ENCODE peak calls at places on chromosome 13, in seven cellular contexts. H, I, E, P, G, F and M are unnamed samples.

GRCh38 chr13:28582225-28582891 is 76.6 kb upstream of the POMP start:
- DNase-seq in E (peak; percentile 15), G (no peak), I (no peak), P (no peak), H (no peak), F (no peak), M (no peak)

GRCh38 chr13:109940637-109941036 is 154.3 kb upstream of the IRS2 start:
- DNase-seq in I (no peak), G (no peak), P (no peak), E (no peak), H (no peak), F (no peak), M (no peak)

GRCh38 chr13:31352467-31352866 is 152.7 kb downstream of the B3GLCT start:
- DNase-seq in G (no peak), E (no peak), F (no peak), I (no peak), H (no peak), P (no peak), M (no peak)

GRCh38 chr13:73913043-73913740 is 221.0 kb downstream of the KLF12 start:
- DNase-seq in G (no peak), P (no peak), H (no peak), I (no peak), F (no peak), E (peak; percentile 54), M (no peak)

GRCh38 chr13:70098669-70099068 is 9.0 kb upstream of the ATXN8OS start:
- DNase-seq in P (no peak), H (peak; percentile 8), I (no peak), E (no peak), G (no peak), F (no peak), M (no peak)

GRCh38 chr13:64332048-64332447 is 2898.1 kb downstream of the PCDH9 start:
- DNase-seq in I (no peak), E (no peak), H (peak; percentile 5), G (no peak), F (no peak), P (no peak), M (no peak)

GRCh38 chr13:93244141-93244917 is 17.7 kb downstream of the GPC6 start:
- DNase-seq in H (no peak), G (no peak), E (peak; percentile 64), I (no peak), F (no peak), P (no peak), M (no peak)

GRCh38 chr13:112962911-112963625 is 5.9 kb upstream of the MCF2L start:
- DNase-seq in I (no peak), F (no peak), E (no peak), G (peak; percentile 15), P (no peak), H (no peak), M (no peak)

GRCh38 chr13:21538280-21538679 is 65.7 kb downstream of the MICU2 start:
- DNase-seq in F (no peak), P (no peak), I (no peak), H (no peak), E (no peak), G (no peak), M (no peak)

GRCh38 chr13:26562538-26562890 is 5.0 kb downstream of the WASF3 start:
- DNase-seq in E (no peak), I (no peak), H (peak; percentile 80), G (no peak), P (no peak), F (no peak), M (no peak)

GRCh38 chr13:32911506-32911905 is 104.7 kb upstream of the KL start:
- DNase-seq in H (peak; percentile 43), P (no peak), G (no peak), F (no peak), I (peak; percentile 15), E (peak; percentile 57), M (no peak)

GRCh38 chr13:94858856-94859811 is 146.8 kb upstream of the SOX21 start:
- DNase-seq in I (no peak), E (peak; percentile 87), H (no peak), G (peak; percentile 72), P (no peak), F (no peak), M (peak; percentile 36)

GRCh38 chr13:75636339-75637095 is 387 bp downstream of the LMO7 start:
- DNase-seq in I (no peak), F (peak; percentile 42), E (peak; percentile 18), H (peak; percentile 67), P (peak; percentile 47), G (peak; percentile 47), M (peak; percentile 16)

GRCh38 chr13:42320375-42320787 is 48.4 kb downstream of the AKAP11 start:
- DNase-seq in F (no peak), H (no peak), I (no peak), P (no peak), E (no peak), G (no peak), M (no peak)

GRCh38 chr13:21616880-21617279 is 12.9 kb upstream of the MICU2 start:
- DNase-seq in I (no peak), F (no peak), P (no peak), H (no peak), E (no peak), G (no peak), M (no peak)

GRCh38 chr13:41985788-41986508 is 25.0 kb upstream of the VWA8 start:
- DNase-seq in H (peak; percentile 31), I (no peak), F (no peak), G (no peak), E (no peak), P (no peak), M (no peak)

GRCh38 chr13:73993661-73994060 is 140.5 kb downstream of the KLF12 start:
- DNase-seq in G (no peak), F (no peak), P (no peak), E (no peak), H (no peak), I (no peak), M (no peak)

GRCh38 chr13:107742544-107742943 is 472.8 kb downstream of the LIG4 start:
- DNase-seq in F (no peak), E (peak; percentile 3), P (no peak), H (no peak), I (no peak), G (no peak), M (no peak)

GRCh38 chr13:20721454-20722357 is 18.2 kb downstream of the IL17D start:
- DNase-seq in G (peak; percentile 82), P (no peak), I (no peak), F (no peak), H (peak; percentile 67), E (peak; percentile 78), M (peak; percentile 39)

GRCh38 chr13:111225810-111226546 is 94.5 kb upstream of the TEX29 start:
- DNase-seq in P (no peak), G (no peak), F (no peak), I (no peak), E (no peak), H (no peak), M (no peak)
- H3K4me1 ChIP-seq in P (peaks cover 12% of the 10 kb centered on the region), G (peaks cover 64% of the 10 kb centered on the region), F (no peaks in the 10 kb centered on the region), I (no peaks in the 10 kb centered on the region), E (peaks cover 6% of the 10 kb centered on the region), H (peaks cover 10% of the 10 kb centered on the region), M (no peaks in the 10 kb centered on the region)

GRCh38 chr13:36709136-36709895 is 35.5 kb downstream of the SERTM1 start:
- DNase-seq in F (no peak), P (no peak), I (no peak), G (no peak), H (no peak), E (no peak), M (no peak)
- H3K9me3 ChIP-seq in F (no peaks in the 10 kb centered on the region), P (no peaks in the 10 kb centered on the region), I (no peaks in the 10 kb centered on the region), G (no peaks in the 10 kb centered on the region), H (no peaks in the 10 kb centered on the region), E (no peaks in the 10 kb centered on the region), M (no peaks in the 10 kb centered on the region)

GRCh38 chr13:48975101-48975925 is at the start of gene FNDC3A:
- DNase-seq in H (peak; percentile 94), P (peak; percentile 62), E (peak; percentile 84), G (peak; percentile 89), F (peak; percentile 58), I (no peak), M (peak; percentile 75)
- TF ChIP-seq CTCF in H (peak; percentile 24), P (no peak), E (peak; percentile 8), G (no peak), F (no peak), I (peak; percentile 30), M (no peak)

GRCh38 chr13:46575321-46575721 is 22.4 kb downstream of the LRCH1 start:
- DNase-seq in G (no peak), I (no peak), F (no peak), P (no peak), H (no peak), E (peak; percentile 70), M (no peak)
- H3K4me1 ChIP-seq in G (peaks cover 33% of the 10 kb centered on the region), I (no peaks in the 10 kb centered on the region), F (peaks cover 4% of the 10 kb centered on the region), P (peaks cover 14% of the 10 kb centered on the region), H (peaks cover 24% of the 10 kb centered on the region), E (peaks cover 69% of the 10 kb centered on the region), M (peaks cover 11% of the 10 kb centered on the region)

DNA sequence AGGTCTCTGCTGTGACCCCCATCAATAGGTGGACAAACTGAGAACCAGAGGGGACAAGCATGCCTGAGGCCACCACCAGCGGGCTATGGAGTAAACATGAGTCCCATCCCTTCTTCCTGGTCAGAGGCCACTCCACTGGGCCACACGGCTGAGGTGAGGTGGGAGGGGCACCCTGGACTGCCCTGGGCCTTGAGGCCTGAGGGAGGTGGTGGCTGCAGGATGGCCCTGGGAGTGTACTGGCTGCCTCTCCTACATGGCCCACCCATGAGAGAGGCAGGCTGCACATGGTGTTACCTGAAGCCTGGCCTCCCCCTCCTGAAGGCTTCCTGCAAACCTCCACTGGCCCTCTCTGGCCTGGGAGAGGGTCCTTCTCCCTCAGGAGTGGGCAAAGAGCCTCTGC is 222.4 kb downstream of the TUBA3C start:
- DNase-seq in E (no peak), H (no peak), G (no peak), P (no peak), I (no peak), F (no peak), M (no peak)
- H3K9me3 ChIP-seq in E (no peaks in the 10 kb centered on the region), H (no peaks in the 10 kb centered on the region), G (no peaks in the 10 kb centered on the region), P (no peaks in the 10 kb centered on the region), I (peaks cover 89% of the 10 kb centered on the region), F (peaks cover 12% of the 10 kb centered on the region), M (no peaks in the 10 kb centered on the region)

GRCh38 chr13:44870456-44870929 is 118.8 kb downstream of the NUFIP1 start:
- DNase-seq in F (no peak), H (no peak), P (no peak), G (peak; percentile 95), E (no peak), I (no peak), M (peak; percentile 48)
- TF ChIP-seq CTCF in F (no peak), H (no peak), P (no peak), G (no peak), E (no peak), I (no peak), M (no peak)

DNA sequence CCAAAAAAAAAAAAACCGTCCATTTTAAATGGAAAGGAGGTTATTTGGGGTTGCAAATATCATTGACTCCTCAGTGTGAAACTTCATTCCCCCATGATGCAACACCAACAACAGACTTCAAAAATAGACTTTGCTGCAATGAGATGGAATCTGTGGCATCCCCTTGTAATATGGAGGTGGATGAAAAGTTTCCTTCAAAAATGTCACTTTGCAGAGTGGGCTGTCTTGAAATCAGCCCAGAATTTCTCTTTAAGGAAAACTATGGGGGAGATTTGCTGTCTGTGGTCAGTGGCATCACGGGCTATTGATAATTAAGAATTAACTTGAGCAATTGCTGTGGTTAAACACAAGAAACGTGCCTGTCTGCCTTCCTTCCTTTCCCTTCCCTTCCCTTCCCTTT is 1.5 kb downstream of the GPR18 start:
- DNase-seq in H (no peak), G (no peak), F (no peak), E (peak; percentile 61), I (no peak), P (no peak), M (no peak)
- H3K4me1 ChIP-seq in H (peaks cover 2% of the 10 kb centered on the region), G (peaks cover 47% of the 10 kb centered on the region), F (peaks cover 5% of the 10 kb centered on the region), E (peaks cover 7% of the 10 kb centered on the region), I (no peaks in the 10 kb centered on the region), P (peaks cover 73% of the 10 kb centered on the region), M (no peaks in the 10 kb centered on the region)

GRCh38 chr13:105678072-105678471 is 857.4 kb downstream of the EFNB2 start:
- DNase-seq in E (no peak), H (no peak), F (no peak), G (no peak), I (no peak), P (no peak), M (no peak)
- H3K9me3 ChIP-seq in E (no peaks in the 10 kb centered on the region), H (no peaks in the 10 kb centered on the region), F (no peaks in the 10 kb centered on the region), G (no peaks in the 10 kb centered on the region), I (no peaks in the 10 kb centered on the region), P (no peaks in the 10 kb centered on the region), M (no peaks in the 10 kb centered on the region)